ENCODE peak calls at places on chromosomes 2 and 18, in four cellular contexts. N is IMR-90, L is H9, I is mesendoderm. A is an unnamed sample.

GRCh38 chr2:194556639-194557038 is 1100.4 kb upstream of the SLC39A10 start:
- DNase-seq in N (no peak), L (no peak), I (no peak), A (no peak)

GRCh38 chr2:42964444-42965081 is 172.2 kb upstream of the HAAO start:
- DNase-seq in L (no peak), I (no peak), N (peak), A (no peak)

GRCh38 chr18:79626905-79627749 is 52.5 kb upstream of the CTDP1 start:
- DNase-seq in N (no peak), L (no peak), I (no peak), A (no peak)

GRCh38 chr2:205758051-205758450 is 75.8 kb downstream of the NRP2 start:
- DNase-seq in I (peak), L (no peak), N (peak), A (no peak)

GRCh38 chr2:151614606-151615306 is 119.5 kb downstream of the NEB start:
- DNase-seq in N (no peak), I (no peak), L (no peak), A (no peak)

GRCh38 chr2:128319773-128320608 is 1.3 kb upstream of the HS6ST1 start:
- DNase-seq in L (peak), I (no peak), N (no peak), A (no peak)

GRCh38 chr18:58868440-58868839 is 3.8 kb downstream of the ZNF532 start:
- DNase-seq in N (no peak), I (no peak), L (no peak), A (no peak)

GRCh38 chr2:185782223-185782769 is 43.7 kb downstream of the FSIP2 start:
- DNase-seq in I (no peak), L (no peak), N (no peak), A (no peak)

GRCh38 chr2:29166640-29167039 is 51.4 kb downstream of the CLIP4 start:
- DNase-seq in I (no peak), L (no peak), N (no peak), A (no peak)

GRCh38 chr2:187916799-187917198 is 362.6 kb upstream of the TFPI start:
- DNase-seq in I (no peak), L (no peak), N (no peak), A (no peak)

GRCh38 chr2:215439404-215439803 is 3.5 kb upstream of the FN1 start:
- DNase-seq in L (no peak), I (no peak), N (no peak), A (no peak)

GRCh38 chr2:132557694-132558093 is 112.3 kb downstream of the LYPD1 start:
- DNase-seq in L (no peak), N (no peak), I (no peak), A (no peak)

GRCh38 chr18:42675810-42676209 is 439.7 kb downstream of the RIT2 start:
- DNase-seq in I (no peak), N (no peak), L (no peak), A (no peak)

GRCh38 chr2:128323501-128323931 is 4.8 kb upstream of the HS6ST1 start:
- DNase-seq in I (no peak), N (no peak), L (no peak), A (no peak)

GRCh38 chr2:207227062-207227748 is 61.5 kb upstream of the KLF7 start:
- DNase-seq in I (peak), L (peak), N (peak), A (peak)

GRCh38 chr2:102795641-102796040 is 33.8 kb downstream of the TMEM182 start:
- DNase-seq in N (no peak), I (no peak), L (no peak), A (no peak)

GRCh38 chr2:217114117-217114516 is 254.3 kb upstream of the TNP1 start:
- DNase-seq in I (no peak), N (no peak), L (no peak), A (no peak)

GRCh38 chr18:3454365-3455089 is 4.6 kb downstream of the TGIF1 start:
- DNase-seq in L (peak), N (peak), I (peak), A (no peak)

GRCh38 chr2:47070155-47070919 is 84.8 kb downstream of the STPG4 start:
- DNase-seq in L (no peak), N (no peak), I (no peak), A (no peak)

GRCh38 chr2:204669386-204669785 is 124.1 kb downstream of the PARD3B start:
- DNase-seq in L (no peak), I (no peak), N (no peak), A (no peak)

GRCh38 chr18:40222736-40223135 is 1732.3 kb upstream of the PIK3C3 start:
- DNase-seq in N (peak), L (no peak), I (no peak), A (no peak)

GRCh38 chr18:76252880-76253279 is 242.2 kb downstream of the ZNF516 start:
- DNase-seq in I (peak), L (no peak), N (peak), A (no peak)

GRCh38 chr2:46970334-46971288 is 55.0 kb upstream of the MCFD2 start:
- DNase-seq in I (no peak), N (peak), L (no peak), A (no peak)

GRCh38 chr2:45944075-45944474 is 292.6 kb downstream of the PRKCE start:
- DNase-seq in N (peak), L (no peak), I (peak), A (no peak)

GRCh38 chr2:70328921-70329561 is 27.2 kb upstream of the FAM136A start:
- DNase-seq in L (peak), I (peak), N (no peak), A (peak)

GRCh38 chr2:212177724-212178123 is 360.9 kb downstream of the ERBB4 start:
- DNase-seq in L (no peak), N (peak), I (peak), A (no peak)

GRCh38 chr18:50117876-50118275 is 77.1 kb downstream of the MYO5B start:
- DNase-seq in N (no peak), I (no peak), L (no peak), A (no peak)

GRCh38 chr2:9639000-9639602 is 8.3 kb upstream of the YWHAQ start:
- DNase-seq in I (no peak), N (no peak), L (no peak), A (no peak)

GRCh38 chr18:35239314-35239713 is 1.5 kb upstream of the ZNF397 start:
- DNase-seq in L (no peak), N (no peak), I (no peak), A (no peak)

GRCh38 chr2:104444840-104445239 is 409.1 kb upstream of the POU3F3 start:
- DNase-seq in I (no peak), N (no peak), L (no peak), A (no peak)
- H4K5ac ChIP-seq in I (no peak), N (no peak), L (no peak), A (no peak)

GRCh38 chr2:32864337-32864736 is 82.4 kb upstream of the LTBP1 start:
- DNase-seq in I (no peak), L (no peak), N (peak), A (no peak)
- H4K5ac ChIP-seq in I (no peak), L (no peak), N (peak), A (no peak)

GRCh38 chr2:121561617-121562268 is 31.1 kb downstream of the RNU4ATAC start:
- DNase-seq in L (no peak), I (peak), N (peak), A (no peak)
- H4K5ac ChIP-seq in L (no peak), I (no peak), N (peak), A (no peak)

DNA sequence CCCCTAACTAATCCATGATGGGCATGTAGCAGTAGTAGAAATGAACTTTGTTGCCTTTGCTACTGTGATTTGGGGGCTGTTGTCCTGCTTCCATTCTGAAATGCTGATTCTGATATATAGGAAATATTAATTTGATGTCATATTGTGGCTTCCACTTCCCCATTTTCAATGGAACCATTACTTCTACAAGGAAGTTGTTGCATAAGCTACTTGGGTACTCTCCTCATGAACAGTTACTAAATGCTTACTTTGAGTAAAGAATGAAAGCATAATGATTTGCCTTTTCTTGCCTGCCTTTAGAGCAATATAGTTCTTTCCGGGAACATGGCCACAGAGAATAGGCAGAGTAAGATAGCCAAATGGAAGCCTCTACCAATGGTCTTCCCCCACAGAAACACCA is 192.9 kb upstream of the ZNF521 start:
- DNase-seq in L (no peak), N (no peak), I (no peak), A (no peak)
- H4K5ac ChIP-seq in L (no peak), N (no peak), I (no peak), A (no peak)

GRCh38 chr18:55487997-55488396 is 100.0 kb downstream of the TCF4 start:
- DNase-seq in I (no peak), N (peak), L (no peak), A (no peak)
- H4K5ac ChIP-seq in I (no peak), N (no peak), L (no peak), A (no peak)

DNA sequence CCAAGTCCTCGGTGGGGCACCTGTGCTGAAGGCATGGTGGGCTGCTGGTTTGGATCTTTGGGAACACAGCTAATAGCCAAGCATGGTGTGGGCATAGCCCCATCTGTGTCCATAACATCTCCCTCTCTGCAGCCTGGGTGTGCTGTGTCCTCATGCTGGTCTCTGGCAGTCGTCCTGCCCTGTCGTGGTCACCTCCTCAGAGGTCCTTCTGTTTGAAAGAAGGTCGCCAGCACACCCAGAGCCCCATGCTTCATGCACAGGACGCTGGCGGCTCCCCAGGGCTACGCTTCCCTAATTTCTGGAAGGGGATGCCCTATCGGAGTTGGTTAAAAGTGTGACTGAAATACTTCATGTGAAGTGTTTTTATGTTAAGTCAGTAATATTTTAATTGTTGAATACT is 82.1 kb downstream of the WDSUB1 start:
- DNase-seq in N (no peak), I (no peak), L (no peak), A (no peak)
- H4K5ac ChIP-seq in N (no peak), I (no peak), L (no peak), A (no peak)

GRCh38 chr2:74050153-74050552 is 65.4 kb downstream of the TET3 start:
- DNase-seq in L (no peak), N (no peak), I (no peak), A (no peak)
- H4K5ac ChIP-seq in L (no peak), N (no peak), I (no peak), A (no peak)

GRCh38 chr2:19033240-19033639 is 325.2 kb downstream of the OSR1 start:
- DNase-seq in I (no peak), L (no peak), N (peak), A (no peak)
- H4K5ac ChIP-seq in I (no peak), L (no peak), N (peak), A (no peak)

GRCh38 chr2:240894006-240894405 is 1.9 kb downstream of the MAB21L4 start:
- DNase-seq in N (no peak), L (no peak), I (peak), A (no peak)
- H4K5ac ChIP-seq in N (no peak), L (no peak), I (no peak), A (no peak)

DNA sequence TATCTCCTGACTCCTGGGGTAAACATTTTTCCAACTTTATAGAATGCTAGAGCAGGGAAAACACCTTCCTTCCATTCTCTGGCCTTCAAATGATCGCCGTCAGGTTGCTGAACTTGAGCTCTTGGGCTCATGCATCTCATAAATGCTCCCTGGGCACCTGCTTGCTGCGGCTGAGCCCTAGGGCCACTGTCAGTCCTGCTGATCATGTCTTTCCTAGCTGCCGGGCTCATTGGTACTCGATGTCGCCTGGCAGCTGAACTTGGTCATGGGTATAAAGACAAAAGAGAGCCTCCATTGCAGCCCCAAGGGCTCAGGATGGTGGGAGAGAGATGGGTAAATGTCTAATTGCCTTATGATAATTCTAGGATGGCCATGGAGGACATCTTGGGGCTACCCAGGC is 80.6 kb downstream of the HS1BP3 start:
- DNase-seq in N (no peak), I (no peak), L (no peak), A (no peak)
- H4K5ac ChIP-seq in N (no peak), I (no peak), L (no peak), A (no peak)

A was measured in H1.